ENCODE peak calls at places on chromosomes 4 and X, in ten cellular contexts. C is BJ; Y is C1 segment of cervical spinal cord; E is CD4-positive, alpha-beta T cell; W is aorta; V is midbrain; J is left cardiac atrium; T is ureter; G is AG08395; N is A549. B is an unnamed sample.

GRCh38 chr4:153362184-153362583 is 17.7 kb downstream of the MND1 start:
- DNase-seq in Y (no peak), C (no peak), N (no peak), W (no peak), E (no peak), G (no peak), V (no peak), T (no peak), J (peak; percentile 17), B (no peak)

GRCh38 chr4:151472711-151473110 is 63.7 kb downstream of the FHIP1A start:
- DNase-seq in W (no peak), T (no peak), G (no peak), J (no peak), E (no peak), Y (no peak), V (no peak), C (no peak), N (no peak), B (no peak)

GRCh38 chr4:165289429-165289785 is 38.1 kb upstream of the MSMO1 start:
- DNase-seq in W (no peak), N (no peak), C (no peak), J (no peak), Y (no peak), E (no peak), G (no peak), T (no peak), V (no peak), B (no peak)

GRCh38 chr4:10333942-10334341 is 123.3 kb downstream of the ZNF518B start:
- DNase-seq in T (no peak), J (no peak), Y (no peak), W (no peak), V (no peak), N (no peak), E (no peak), G (no peak), C (no peak), B (peak; percentile 9)

GRCh38 chr4:186726440-186727148 is 2.9 kb upstream of the FAT1 start:
- DNase-seq in J (peak; percentile 73), Y (peak; percentile 14), E (no peak), C (no peak), W (peak; percentile 90), G (peak; percentile 86), T (peak; percentile 72), V (peak; percentile 70), N (peak; percentile 81), B (peak; percentile 63)

GRCh38 chr4:122712782-122713181 is 19.7 kb upstream of the BBS12 start:
- DNase-seq in E (no peak), T (no peak), N (no peak), W (no peak), Y (no peak), V (no peak), J (no peak), C (no peak), G (no peak), B (no peak)

GRCh38 chrX:2261838-2262678 is 238.7 kb downstream of the DHRSX start:
- DNase-seq in J (no peak), E (no peak), G (no peak), Y (no peak), C (no peak), T (no peak), V (no peak), N (no peak), W (peak; percentile 57), B (no peak)

GRCh38 chrX:104842646-104843045 is 276.6 kb downstream of the IL1RAPL2 start:
- DNase-seq in Y (no peak), V (no peak), N (no peak), E (no peak), G (no peak), J (no peak), W (no peak), T (no peak), C (no peak), B (no peak)

GRCh38 chrX:13938053-13938765 is 91.5 kb downstream of the GEMIN8 start:
- DNase-seq in T (no peak), N (peak; percentile 0), C (no peak), E (no peak), V (peak; percentile 36), G (peak; percentile 12), J (peak; percentile 32), Y (no peak), W (peak; percentile 80), B (peak; percentile 16)

GRCh38 chr4:1099684-1100335 is 13.6 kb downstream of the RNF212 start:
- DNase-seq in W (no peak), N (no peak), G (no peak), T (peak; percentile 19), Y (no peak), E (no peak), C (no peak), J (no peak), V (no peak), B (no peak)

GRCh38 chr4:109798866-109799265 is 2.9 kb downstream of the CFI start:
- DNase-seq in E (no peak), Y (no peak), V (no peak), J (no peak), G (no peak), N (no peak), T (no peak), W (no peak), C (no peak), B (no peak)

GRCh38 chrX:39998636-39999406 is 98.9 kb downstream of the BCOR start:
- DNase-seq in C (no peak), V (no peak), T (no peak), G (no peak), J (no peak), N (no peak), E (no peak), Y (no peak), W (no peak), B (no peak)

GRCh38 chrX:97790850-97791249 is 907.1 kb downstream of the RPA4 start:
- DNase-seq in E (no peak), Y (no peak), J (no peak), W (no peak), T (no peak), C (no peak), G (no peak), V (no peak), N (no peak), B (no peak)

GRCh38 chr4:165207016-165207430 is 338 bp upstream of the KLHL2 start:
- DNase-seq in J (no peak), C (no peak), Y (no peak), G (no peak), T (no peak), V (peak; percentile 53), W (peak; percentile 47), N (peak; percentile 11), E (no peak), B (peak; percentile 13)

B was measured in SW480.